ENCODE peak calls at places on chromosomes 7 and 10, in eight cellular contexts. One of them, this sample, is unnamed.

GRCh38 chr10:15325243-15326002 is 45.7 kb downstream of the FAM171A1 start:
- DNase-seq in thoracic aorta: no peak
- DNase-seq in DND-41: no peak
- DNase-seq in suprapubic skin: no peak
- DNase-seq in AG04450: no peak
- DNase-seq in right lobe of liver: no peak
- DNase-seq in left ventricle myocardium inferior: no peak
- DNase-seq in tibial artery: peak; percentile 35
- DNase-seq in this sample: no peak

GRCh38 chr7:149719912-149720335 is 53.5 kb downstream of the ZNF467 start:
- DNase-seq in suprapubic skin: no peak
- DNase-seq in tibial artery: no peak
- DNase-seq in thoracic aorta: no peak
- DNase-seq in AG04450: no peak
- DNase-seq in DND-41: no peak
- DNase-seq in right lobe of liver: no peak
- DNase-seq in left ventricle myocardium inferior: no peak
- DNase-seq in this sample: no peak

GRCh38 chr10:21533577-21534475 is at the start of gene MLLT10:
- DNase-seq in right lobe of liver: peak; percentile 97
- DNase-seq in AG04450: peak; percentile 88
- DNase-seq in thoracic aorta: peak; percentile 66
- DNase-seq in suprapubic skin: peak; percentile 93
- DNase-seq in DND-41: peak; percentile 98
- DNase-seq in tibial artery: peak; percentile 96
- DNase-seq in left ventricle myocardium inferior: peak; percentile 95
- DNase-seq in this sample: peak; percentile 93

GRCh38 chr7:91957823-91958222 is 17.2 kb downstream of the AKAP9 start:
- DNase-seq in right lobe of liver: no peak
- DNase-seq in tibial artery: no peak
- DNase-seq in left ventricle myocardium inferior: no peak
- DNase-seq in thoracic aorta: no peak
- DNase-seq in AG04450: no peak
- DNase-seq in DND-41: no peak
- DNase-seq in suprapubic skin: no peak
- DNase-seq in this sample: no peak

GRCh38 chr7:36040679-36041078 is 112.4 kb upstream of the EEPD1 start:
- DNase-seq in DND-41: no peak
- DNase-seq in thoracic aorta: no peak
- DNase-seq in left ventricle myocardium inferior: no peak
- DNase-seq in AG04450: no peak
- DNase-seq in tibial artery: no peak
- DNase-seq in suprapubic skin: no peak
- DNase-seq in right lobe of liver: no peak
- DNase-seq in this sample: no peak

GRCh38 chr10:43304687-43305333 is 37.9 kb upstream of the RASGEF1A start:
- DNase-seq in AG04450: no peak
- DNase-seq in left ventricle myocardium inferior: peak; percentile 79
- DNase-seq in tibial artery: peak; percentile 80
- DNase-seq in right lobe of liver: peak; percentile 89
- DNase-seq in thoracic aorta: peak; percentile 19
- DNase-seq in DND-41: peak; percentile 46
- DNase-seq in suprapubic skin: peak; percentile 91
- DNase-seq in this sample: peak; percentile 72

GRCh38 chr10:28359334-28359733 is 56.5 kb upstream of the MPP7 start:
- DNase-seq in thoracic aorta: no peak
- DNase-seq in left ventricle myocardium inferior: no peak
- DNase-seq in tibial artery: no peak
- DNase-seq in AG04450: no peak
- DNase-seq in suprapubic skin: no peak
- DNase-seq in DND-41: no peak
- DNase-seq in right lobe of liver: no peak
- DNase-seq in this sample: no peak

GRCh38 chr10:29998142-29998808 is 61.1 kb downstream of the JCAD start:
- DNase-seq in left ventricle myocardium inferior: peak; percentile 73
- DNase-seq in right lobe of liver: peak; percentile 79
- DNase-seq in tibial artery: peak; percentile 87
- DNase-seq in AG04450: peak; percentile 59
- DNase-seq in DND-41: peak; percentile 85
- DNase-seq in thoracic aorta: no peak
- DNase-seq in suprapubic skin: no peak
- DNase-seq in this sample: peak; percentile 60

DNA sequence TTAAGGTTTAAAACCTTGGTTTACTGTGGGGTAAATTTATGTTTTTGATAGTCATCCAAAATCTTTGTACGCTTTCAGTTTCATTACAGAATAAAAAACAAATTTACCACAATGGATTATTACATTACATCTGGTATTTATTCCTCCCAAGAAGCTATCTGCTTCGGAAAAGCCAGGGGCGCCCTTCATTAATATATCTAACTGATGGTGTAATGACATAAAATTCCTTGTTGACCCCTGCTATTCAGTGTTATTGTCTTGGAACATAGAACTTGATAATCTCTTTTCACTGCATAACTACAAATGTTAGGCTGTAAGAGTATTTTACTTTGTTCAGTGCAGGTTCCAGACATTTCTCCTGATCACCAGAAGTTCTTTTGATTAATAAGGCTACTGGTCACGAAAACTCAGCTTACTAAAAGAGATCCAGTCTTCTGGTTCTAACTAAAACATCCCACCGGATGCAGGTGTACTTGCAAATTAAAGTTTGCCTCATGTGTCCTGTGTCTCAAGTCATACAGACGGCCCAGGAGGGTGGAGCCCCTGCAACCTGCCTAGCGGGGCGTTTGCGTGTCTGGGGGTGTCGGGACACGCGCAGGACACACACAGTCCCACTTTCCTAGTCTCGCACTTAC is 570 bp upstream of the GLCCI1 start:
- DNase-seq in thoracic aorta: no peak
- DNase-seq in right lobe of liver: no peak
- DNase-seq in DND-41: no peak
- DNase-seq in AG04450: no peak
- DNase-seq in suprapubic skin: no peak
- DNase-seq in tibial artery: no peak
- DNase-seq in left ventricle myocardium inferior: no peak
- DNase-seq in this sample: no peak
- H3K27ac ChIP-seq in thoracic aorta: peak overlapping the region; percentile 16
- H3K27ac ChIP-seq in right lobe of liver: peak overlapping the region; percentile 99
- H3K27ac ChIP-seq in DND-41: peak overlapping the region; percentile 84
- H3K27ac ChIP-seq in AG04450: no peak overlapping the region
- H3K27ac ChIP-seq in suprapubic skin: peak overlapping the region; percentile 96
- H3K27ac ChIP-seq in tibial artery: peak overlapping the region; percentile 98
- H3K27ac ChIP-seq in left ventricle myocardium inferior: peak overlapping the region; percentile 94
- H3K27ac ChIP-seq in this sample: peak overlapping the region; percentile 100

DNA sequence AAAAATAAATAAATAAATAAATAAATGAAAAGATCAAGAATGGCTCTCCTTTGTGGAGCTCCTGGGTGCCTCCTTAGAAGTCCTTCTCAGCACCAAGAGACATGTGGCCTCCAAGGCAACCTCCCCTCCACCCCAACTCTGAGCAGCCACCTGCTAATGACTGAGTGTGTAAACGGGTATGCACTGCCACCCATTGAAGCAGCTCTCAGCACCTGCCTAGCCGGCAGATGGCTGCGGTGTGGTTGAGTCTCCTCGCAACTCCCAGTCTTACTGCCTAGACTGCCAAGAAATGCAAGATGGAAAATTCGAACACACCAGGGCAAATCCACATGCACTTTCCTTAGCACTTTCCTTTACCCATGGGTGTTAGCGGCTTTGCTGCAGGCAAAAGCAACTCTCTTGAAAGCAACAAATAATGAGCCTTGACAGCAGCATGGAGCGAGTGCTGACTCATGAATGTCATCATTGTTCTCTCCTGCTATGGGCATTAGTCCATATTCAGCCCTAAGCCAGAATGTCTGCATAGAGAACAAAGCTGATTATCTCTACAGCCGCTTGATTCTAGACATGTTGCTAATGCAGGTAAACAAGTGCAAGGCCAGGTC is 913.9 kb upstream of the AUTS2 start:
- DNase-seq in DND-41: no peak
- DNase-seq in right lobe of liver: no peak
- DNase-seq in left ventricle myocardium inferior: no peak
- DNase-seq in suprapubic skin: no peak
- DNase-seq in AG04450: no peak
- DNase-seq in tibial artery: no peak
- DNase-seq in thoracic aorta: no peak
- DNase-seq in this sample: no peak
- TF ChIP-seq CTCF in DND-41: no peak
- TF ChIP-seq CTCF in right lobe of liver: no peak
- TF ChIP-seq CTCF in left ventricle myocardium inferior: no peak
- TF ChIP-seq CTCF in suprapubic skin: no peak
- TF ChIP-seq CTCF in AG04450: no peak
- TF ChIP-seq CTCF in tibial artery: no peak
- TF ChIP-seq CTCF in thoracic aorta: no peak
- TF ChIP-seq CTCF in this sample: no peak

DNA sequence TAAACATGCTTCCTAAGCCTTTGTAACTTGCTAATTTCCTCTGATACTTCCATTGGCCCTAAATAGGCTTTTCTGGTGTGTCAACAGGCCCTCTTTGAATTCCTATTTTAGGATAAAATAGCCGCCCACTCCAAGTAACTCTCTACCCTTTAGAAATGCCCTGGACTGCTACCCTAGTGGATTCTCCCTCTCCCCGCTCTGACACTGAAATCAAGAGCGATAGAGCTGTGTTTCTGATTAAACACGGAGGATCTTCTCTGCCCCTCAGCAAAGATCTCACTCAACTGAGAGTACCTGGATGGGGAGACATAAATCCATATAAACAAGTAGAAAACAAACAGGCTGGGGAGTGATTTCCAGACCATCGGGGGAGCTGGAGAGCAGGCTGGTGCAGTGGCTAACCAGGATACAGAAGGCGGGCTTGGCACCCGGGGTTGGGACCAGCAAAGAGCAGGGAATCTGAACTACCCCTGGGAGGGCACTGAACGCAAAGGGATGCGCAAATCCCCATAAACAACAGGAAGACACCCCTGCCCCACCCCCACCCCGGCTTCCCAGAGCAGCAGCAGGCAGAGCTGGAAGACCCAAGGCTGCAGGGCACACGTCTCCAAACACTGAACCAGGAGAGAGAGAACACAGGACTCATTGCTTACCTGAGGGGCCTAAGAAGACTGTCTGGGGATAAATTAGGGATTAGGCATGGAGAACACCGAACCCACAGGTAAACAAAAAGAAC is 2.5 kb downstream of the ASB13 start:
- DNase-seq in thoracic aorta: no peak
- DNase-seq in suprapubic skin: no peak
- DNase-seq in right lobe of liver: no peak
- DNase-seq in AG04450: no peak
- DNase-seq in DND-41: no peak
- DNase-seq in left ventricle myocardium inferior: no peak
- DNase-seq in tibial artery: no peak
- DNase-seq in this sample: no peak
- H3K27ac ChIP-seq in thoracic aorta: no peak overlapping the region
- H3K27ac ChIP-seq in suprapubic skin: no peak overlapping the region
- H3K27ac ChIP-seq in right lobe of liver: peak overlapping the region; percentile 83
- H3K27ac ChIP-seq in AG04450: no peak overlapping the region
- H3K27ac ChIP-seq in DND-41: no peak overlapping the region
- H3K27ac ChIP-seq in left ventricle myocardium inferior: no peak overlapping the region
- H3K27ac ChIP-seq in tibial artery: peak overlapping the region; percentile 24
- H3K27ac ChIP-seq in this sample: no peak overlapping the region

DNA sequence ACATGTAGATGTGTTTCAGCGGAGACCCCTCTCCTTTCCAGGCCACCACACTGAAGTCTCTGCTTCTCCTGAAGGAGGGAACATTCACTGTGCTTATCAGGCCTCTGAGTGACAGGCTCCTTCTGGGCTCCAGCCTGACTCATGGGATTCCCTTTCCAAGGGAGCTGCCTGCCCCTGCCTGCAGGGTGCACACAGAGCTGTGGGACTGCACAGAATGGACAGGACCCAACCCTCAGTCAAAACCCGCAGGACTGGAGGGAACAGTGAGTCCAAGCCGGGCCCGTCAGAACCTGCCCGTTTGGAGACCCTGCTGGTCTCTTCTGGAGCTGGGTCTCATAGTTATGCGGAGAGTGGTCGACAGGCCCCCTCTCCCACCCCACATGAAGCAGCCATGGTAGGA is 32.6 kb downstream of the PLAC9 start:
- DNase-seq in tibial artery: no peak
- DNase-seq in left ventricle myocardium inferior: no peak
- DNase-seq in right lobe of liver: no peak
- DNase-seq in AG04450: no peak
- DNase-seq in suprapubic skin: no peak
- DNase-seq in DND-41: no peak
- DNase-seq in thoracic aorta: no peak
- DNase-seq in this sample: no peak
- TF ChIP-seq CTCF in tibial artery: no peak
- TF ChIP-seq CTCF in left ventricle myocardium inferior: peak; percentile 19
- TF ChIP-seq CTCF in right lobe of liver: no peak
- TF ChIP-seq CTCF in AG04450: peak; percentile 27
- TF ChIP-seq CTCF in suprapubic skin: no peak
- TF ChIP-seq CTCF in DND-41: no peak
- TF ChIP-seq CTCF in thoracic aorta: peak; percentile 19
- TF ChIP-seq CTCF in this sample: no peak

DNA sequence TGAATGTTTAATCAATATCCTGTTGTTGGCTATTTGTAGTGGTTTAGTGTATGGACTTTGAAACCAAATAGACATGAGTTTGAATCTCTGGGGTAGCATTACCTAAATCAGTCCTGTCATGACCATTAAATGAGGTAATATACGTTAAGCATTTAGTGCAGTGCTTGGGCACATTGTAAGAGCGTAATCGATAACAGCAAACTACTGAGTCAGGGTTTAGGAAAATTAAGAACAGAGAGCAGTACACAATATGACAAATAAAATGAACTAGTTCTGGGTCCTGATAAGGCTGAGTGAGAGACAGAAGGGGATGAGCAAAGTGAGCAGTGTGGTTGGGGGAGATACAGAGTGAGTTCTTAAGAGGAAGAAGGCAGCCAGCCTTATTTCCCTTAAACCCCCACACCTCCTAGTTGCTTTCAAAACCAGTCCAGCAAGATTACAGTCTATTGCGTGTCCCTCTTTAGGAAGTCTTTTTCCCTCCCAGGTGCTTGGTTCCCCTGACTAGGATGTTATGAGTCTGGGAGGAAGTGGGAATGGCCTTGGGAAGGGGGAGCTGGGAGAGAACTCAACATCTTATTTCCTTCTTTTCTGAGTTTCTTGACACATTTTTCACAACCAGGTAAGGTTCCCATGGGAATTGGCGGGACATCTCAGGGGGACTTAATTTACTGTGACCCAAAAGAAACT is 171.0 kb downstream of the SND1 start:
- DNase-seq in suprapubic skin: no peak
- DNase-seq in right lobe of liver: no peak
- DNase-seq in DND-41: no peak
- DNase-seq in AG04450: no peak
- DNase-seq in tibial artery: no peak
- DNase-seq in thoracic aorta: no peak
- DNase-seq in left ventricle myocardium inferior: no peak
- DNase-seq in this sample: no peak
- H3K27ac ChIP-seq in suprapubic skin: no peak overlapping the region
- H3K27ac ChIP-seq in right lobe of liver: no peak overlapping the region
- H3K27ac ChIP-seq in DND-41: no peak overlapping the region
- H3K27ac ChIP-seq in AG04450: no peak overlapping the region
- H3K27ac ChIP-seq in tibial artery: no peak overlapping the region
- H3K27ac ChIP-seq in thoracic aorta: no peak overlapping the region
- H3K27ac ChIP-seq in left ventricle myocardium inferior: no peak overlapping the region
- H3K27ac ChIP-seq in this sample: peak overlapping the region; percentile 64

This sample was measured in dorsolateral prefrontal cortex.